ENCODE peak calls at places on chromosomes 16 and 17, in ten cellular contexts. K, G, J, V, W, L, Y, M, O and Q are unnamed samples.

GRCh38 chr17:44775136-44775837 is 16.5 kb downstream of the ADAM11 start:
- DNase-seq in K (peak; percentile 98), G (peak; percentile 98), J (peak; percentile 99), V (peak; percentile 99), W (peak; percentile 99), L (peak; percentile 99), Y (peak; percentile 97), M (peak; percentile 93), O (peak; percentile 100), Q (peak; percentile 95)

GRCh38 chr17:28470266-28471126 is 2.9 kb upstream of the SLC13A2 start:
- DNase-seq in K (no peak), G (no peak), J (no peak), V (no peak), W (no peak), L (no peak), Y (no peak), M (no peak), O (no peak), Q (no peak)

GRCh38 chr17:1996243-1997145 is 28.6 kb downstream of the RTN4RL1 start:
- DNase-seq in K (no peak), G (no peak), J (no peak), V (no peak), W (no peak), L (no peak), Y (peak; percentile 57), M (no peak), O (no peak), Q (no peak)

GRCh38 chr17:66724581-66725341 is 110.2 kb upstream of the CACNG5 start:
- DNase-seq in K (no peak), G (no peak), J (no peak), V (no peak), W (peak; percentile 51), L (no peak), Y (no peak), M (peak; percentile 27), O (peak; percentile 71), Q (no peak)

GRCh38 chr16:81469710-81470481 is 25.3 kb downstream of the CMIP start:
- DNase-seq in K (peak; percentile 18), G (peak; percentile 18), J (no peak), V (no peak), W (no peak), L (peak; percentile 74), Y (peak; percentile 58), M (no peak), O (no peak), Q (no peak)

GRCh38 chr17:72123964-72124791 is 3.4 kb downstream of the SOX9 start:
- DNase-seq in K (no peak), G (no peak), J (no peak), V (no peak), W (no peak), L (no peak), Y (no peak), M (no peak), O (no peak), Q (no peak)

GRCh38 chr17:43995150-43995471 is 9.3 kb upstream of the NAGS start:
- DNase-seq in K (no peak), G (no peak), J (no peak), V (no peak), W (no peak), L (no peak), Y (no peak), M (no peak), O (no peak), Q (no peak)

GRCh38 chr16:67653131-67654068 is 6.7 kb downstream of the ACD start:
- DNase-seq in K (no peak), G (no peak), J (no peak), V (peak; percentile 24), W (peak; percentile 66), L (no peak), Y (no peak), M (no peak), O (peak; percentile 48), Q (no peak)

GRCh38 chr17:72205357-72205756 is 84.5 kb downstream of the SOX9 start:
- DNase-seq in K (no peak), G (no peak), J (no peak), V (no peak), W (no peak), L (no peak), Y (no peak), M (no peak), O (no peak), Q (no peak)

GRCh38 chr16:31487720-31488629 is 5.1 kb downstream of the SLC5A2 start:
- DNase-seq in K (peak; percentile 68), G (peak; percentile 71), J (peak; percentile 90), V (peak; percentile 79), W (peak; percentile 66), L (peak; percentile 90), Y (no peak), M (no peak), O (peak; percentile 64), Q (no peak)

GRCh38 chr16:88318091-88318494 is 64.7 kb upstream of the ZNF469 start:
- DNase-seq in K (no peak), G (no peak), J (no peak), V (no peak), W (no peak), L (no peak), Y (no peak), M (no peak), O (no peak), Q (no peak)

GRCh38 chr16:75789237-75789636 is 62.9 kb upstream of the CPHXL start:
- DNase-seq in K (no peak), G (peak; percentile 6), J (peak; percentile 67), V (peak; percentile 68), W (peak; percentile 44), L (no peak), Y (no peak), M (peak; percentile 3), O (peak; percentile 62), Q (peak; percentile 5)

GRCh38 chr16:50588276-50588675 is 40.1 kb downstream of the NKD1 start:
- DNase-seq in K (no peak), G (no peak), J (no peak), V (no peak), W (no peak), L (no peak), Y (no peak), M (no peak), O (no peak), Q (no peak)

GRCh38 chr17:65553646-65554567 is 7.5 kb downstream of the AXIN2 start:
- DNase-seq in K (peak; percentile 3), G (no peak), J (no peak), V (no peak), W (no peak), L (no peak), Y (no peak), M (no peak), O (peak; percentile 73), Q (no peak)

GRCh38 chr17:37694734-37695133 is 50.1 kb downstream of the HNF1B start:
- DNase-seq in K (no peak), G (no peak), J (no peak), V (no peak), W (no peak), L (no peak), Y (no peak), M (no peak), O (no peak), Q (no peak)

GRCh38 chr16:49048557-49048956 is 233.1 kb downstream of the CBLN1 start:
- DNase-seq in K (no peak), G (no peak), J (no peak), V (no peak), W (no peak), L (no peak), Y (no peak), M (no peak), O (no peak), Q (no peak)

GRCh38 chr17:27384721-27385120 is 71.5 kb upstream of the KSR1 start:
- DNase-seq in K (no peak), G (no peak), J (no peak), V (no peak), W (no peak), L (no peak), Y (no peak), M (no peak), O (peak; percentile 50), Q (no peak)

GRCh38 chr17:58677204-58677880 is 14.5 kb downstream of the TEX14 start:
- DNase-seq in K (no peak), G (no peak), J (no peak), V (no peak), W (peak; percentile 48), L (no peak), Y (no peak), M (no peak), O (peak; percentile 44), Q (no peak)

GRCh38 chr16:2473425-2473926 is 1.5 kb upstream of the TBC1D24 start:
- DNase-seq in K (no peak), G (no peak), J (peak; percentile 52), V (peak; percentile 28), W (no peak), L (peak; percentile 69), Y (no peak), M (no peak), O (no peak), Q (no peak)

GRCh38 chr17:43844241-43844640 is 2.7 kb upstream of the CD300LG start:
- DNase-seq in K (no peak), G (no peak), J (no peak), V (no peak), W (no peak), L (no peak), Y (no peak), M (no peak), O (no peak), Q (no peak)

GRCh38 chr17:19398301-19399181 is 11.6 kb upstream of the MFAP4 start:
- DNase-seq in K (no peak), G (no peak), J (no peak), V (no peak), W (no peak), L (peak; percentile 34), Y (peak; percentile 76), M (no peak), O (peak; percentile 84), Q (no peak)

GRCh38 chr17:4903051-4903818 is at the start of gene CHRNE:
- DNase-seq in K (peak; percentile 66), G (peak; percentile 78), J (peak; percentile 89), V (peak; percentile 76), W (no peak), L (peak; percentile 86), Y (peak; percentile 75), M (peak; percentile 52), O (peak; percentile 83), Q (no peak)

GRCh38 chr17:77622627-77623026 is 335.9 kb upstream of the TNRC6C start:
- DNase-seq in K (no peak), G (no peak), J (no peak), V (no peak), W (no peak), L (no peak), Y (no peak), M (no peak), O (no peak), Q (no peak)

GRCh38 chr17:30559656-30560055 is 82.4 kb downstream of the GOSR1 start:
- DNase-seq in K (no peak), G (no peak), J (no peak), V (no peak), W (no peak), L (no peak), Y (no peak), M (no peak), O (no peak), Q (no peak)

GRCh38 chr17:77287432-77288068 is 146.8 kb downstream of the SEC14L1 start:
- DNase-seq in K (no peak), G (no peak), J (no peak), V (peak; percentile 83), W (peak; percentile 98), L (no peak), Y (peak; percentile 70), M (no peak), O (peak; percentile 79), Q (peak; percentile 91)

GRCh38 chr17:9291912-9292562 is 270.7 kb downstream of the NTN1 start:
- DNase-seq in K (peak; percentile 5), G (no peak), J (no peak), V (peak; percentile 30), W (peak; percentile 46), L (peak; percentile 75), Y (peak; percentile 43), M (peak; percentile 3), O (peak; percentile 41), Q (no peak)

GRCh38 chr16:15647615-15648014 is 2.4 kb upstream of the NDE1 start:
- DNase-seq in K (no peak), G (no peak), J (no peak), V (no peak), W (no peak), L (no peak), Y (no peak), M (no peak), O (no peak), Q (no peak)

GRCh38 chr17:5630434-5630833 is 46.1 kb upstream of the NLRP1 start:
- DNase-seq in K (no peak), G (no peak), J (no peak), V (no peak), W (peak; percentile 72), L (no peak), Y (no peak), M (no peak), O (peak; percentile 94), Q (no peak)